ENCODE peak calls at places on chromosomes 12 and 14, in seven cellular contexts. R, Y, X, S, J, W and F are unnamed samples.

GRCh38 chr12:108663324-108664015 is 29.8 kb upstream of the SELPLG start:
- DNase-seq in R (no peak), Y (no peak), S (no peak), W (no peak), X (no peak), J (no peak), F (no peak)

GRCh38 chr12:57844725-57845477 is 1.6 kb downstream of the CTDSP2 start:
- DNase-seq in J (peak; percentile 81), S (peak; percentile 61), Y (peak; percentile 92), X (peak; percentile 73), R (peak; percentile 58), W (peak; percentile 92), F (peak; percentile 68)

GRCh38 chr12:99063182-99063581 is 418.1 kb downstream of the APAF1 start:
- DNase-seq in Y (no peak), S (no peak), W (no peak), X (no peak), R (no peak), J (no peak), F (no peak)

GRCh38 chr12:107762874-107763273 is 1.9 kb upstream of the PRDM4 start:
- DNase-seq in J (no peak), R (no peak), S (no peak), W (no peak), X (no peak), Y (no peak), F (no peak)

GRCh38 chr14:24236689-24237462 is 4.1 kb downstream of the GMPR2 start:
- DNase-seq in X (no peak), J (no peak), Y (no peak), R (no peak), W (no peak), S (no peak), F (no peak)

GRCh38 chr12:109523071-109523470 is 45.6 kb downstream of the UBE3B start:
- DNase-seq in X (no peak), S (no peak), R (no peak), Y (no peak), J (no peak), W (no peak), F (no peak)

GRCh38 chr12:101628669-101629068 is 33.9 kb downstream of the MYBPC1 start:
- DNase-seq in W (no peak), S (no peak), Y (no peak), R (no peak), J (no peak), X (no peak), F (no peak)

GRCh38 chr12:46269429-46270241 is 792 bp upstream of the SLC38A1 start:
- DNase-seq in W (no peak), Y (no peak), R (no peak), J (peak; percentile 12), S (peak; percentile 73), X (no peak), F (peak; percentile 74)

GRCh38 chr12:51891843-51892242 is 3.9 kb downstream of the ANKRD33 start:
- DNase-seq in S (peak; percentile 56), Y (no peak), W (peak; percentile 51), R (no peak), X (no peak), J (no peak), F (no peak)

GRCh38 chr12:2284857-2285256 is 232.1 kb downstream of the CACNA1C start:
- DNase-seq in S (peak; percentile 47), J (peak; percentile 63), R (peak; percentile 66), X (peak; percentile 79), Y (peak; percentile 88), W (peak; percentile 73), F (peak; percentile 61)

GRCh38 chr12:24948452-24948815 is 467 bp downstream of the BCAT1 start:
- DNase-seq in R (no peak), Y (peak; percentile 57), X (peak; percentile 61), S (peak; percentile 48), J (no peak), W (peak; percentile 70), F (peak; percentile 54)

GRCh38 chr14:105168979-105169507 is 467 bp upstream of the JAG2 start:
- DNase-seq in S (no peak), W (no peak), Y (peak; percentile 14), J (no peak), X (no peak), R (no peak), F (peak; percentile 71)

GRCh38 chr12:124764870-124765570 is 98.6 kb downstream of the SCARB1 start:
- DNase-seq in Y (peak; percentile 98), X (peak; percentile 98), J (no peak), S (no peak), R (no peak), W (peak; percentile 97), F (no peak)

GRCh38 chr12:46222642-46223041 is 46.2 kb downstream of the SLC38A1 start:
- DNase-seq in S (no peak), J (no peak), W (no peak), X (no peak), R (no peak), Y (no peak), F (no peak)

GRCh38 chr12:120412421-120412820 is 25.5 kb upstream of the COX6A1 start:
- DNase-seq in X (no peak), S (no peak), Y (peak; percentile 10), R (no peak), W (peak; percentile 18), J (no peak), F (no peak)

GRCh38 chr14:104224516-104225281 is 86.3 kb downstream of the KIF26A start:
- DNase-seq in J (no peak), W (no peak), R (no peak), X (no peak), Y (no peak), S (peak; percentile 62), F (peak; percentile 78)

GRCh38 chr12:111607239-111607638 is 8.1 kb upstream of the ATXN2 start:
- DNase-seq in W (no peak), X (no peak), Y (no peak), R (no peak), S (no peak), J (no peak), F (no peak)

GRCh38 chr14:103113303-103113702 is 10.0 kb upstream of the TNFAIP2 start:
- DNase-seq in X (no peak), W (no peak), R (no peak), Y (no peak), S (no peak), J (no peak), F (no peak)

GRCh38 chr12:1536817-1537216 is 57.6 kb downstream of the FBXL14 start:
- DNase-seq in R (no peak), W (no peak), J (no peak), X (no peak), S (no peak), Y (no peak), F (no peak)

GRCh38 chr12:32159381-32159780 is 52.7 kb downstream of the BICD1 start:
- DNase-seq in W (no peak), Y (no peak), R (no peak), S (no peak), J (no peak), X (no peak), F (no peak)

GRCh38 chr12:108516511-108517275 is 1.6 kb downstream of the FICD start:
- DNase-seq in R (no peak), S (no peak), Y (peak; percentile 14), X (peak; percentile 9), W (peak; percentile 24), J (no peak), F (no peak)

GRCh38 chr14:76837524-76837923 is 11.3 kb downstream of the LRRC74A start:
- DNase-seq in X (no peak), R (no peak), W (no peak), S (no peak), Y (no peak), J (no peak), F (no peak)

GRCh38 chr12:50088577-50089335 is 3.6 kb downstream of the SMARCD1 start:
- DNase-seq in Y (peak; percentile 47), W (peak; percentile 66), S (peak; percentile 76), J (peak; percentile 62), X (peak; percentile 36), R (peak; percentile 68), F (peak; percentile 76)
- TF ChIP-seq CTCF in Y (peak; percentile 84), W (peak; percentile 89), S (peak; percentile 82), J (peak; percentile 72), X (peak; percentile 88), R (peak; percentile 67), F (peak; percentile 67)

GRCh38 chr12:47799357-47799955 is 20.2 kb downstream of the HDAC7 start:
- DNase-seq in Y (peak; percentile 60), R (no peak), J (peak; percentile 68), W (no peak), S (no peak), X (no peak), F (no peak)

GRCh38 chr12:47795121-47795813 is 22.2 kb downstream of the SLC48A1 start:
- DNase-seq in W (no peak), J (no peak), R (no peak), X (no peak), S (no peak), Y (no peak), F (no peak)

GRCh38 chr12:47795814-47796411 is 22.9 kb downstream of the SLC48A1 start:
- DNase-seq in W (no peak), S (no peak), J (no peak), Y (no peak), X (no peak), R (no peak), F (no peak)

GRCh38 chr12:47798481-47798948 is 21.2 kb downstream of the HDAC7 start:
- DNase-seq in X (no peak), S (no peak), J (no peak), Y (no peak), R (no peak), W (no peak), F (no peak)

GRCh38 chr12:47797432-47797831 is 22.3 kb downstream of the HDAC7 start:
- DNase-seq in Y (no peak), S (peak; percentile 84), W (no peak), R (peak; percentile 49), J (no peak), X (no peak), F (peak; percentile 83)
- TF ChIP-seq CTCF in Y (peak; percentile 25), S (peak; percentile 23), W (no peak), R (peak; percentile 54), J (no peak), X (peak; percentile 26), F (peak; percentile 52)

GRCh38 chr12:89782807-89783206 is 74.2 kb upstream of the ATP2B1 start:
- DNase-seq in W (peak; percentile 17), R (no peak), X (no peak), S (no peak), J (no peak), Y (no peak), F (no peak)
- TF ChIP-seq CTCF in W (no peak), R (no peak), X (no peak), S (no peak), J (no peak), Y (no peak), F (no peak)

DNA sequence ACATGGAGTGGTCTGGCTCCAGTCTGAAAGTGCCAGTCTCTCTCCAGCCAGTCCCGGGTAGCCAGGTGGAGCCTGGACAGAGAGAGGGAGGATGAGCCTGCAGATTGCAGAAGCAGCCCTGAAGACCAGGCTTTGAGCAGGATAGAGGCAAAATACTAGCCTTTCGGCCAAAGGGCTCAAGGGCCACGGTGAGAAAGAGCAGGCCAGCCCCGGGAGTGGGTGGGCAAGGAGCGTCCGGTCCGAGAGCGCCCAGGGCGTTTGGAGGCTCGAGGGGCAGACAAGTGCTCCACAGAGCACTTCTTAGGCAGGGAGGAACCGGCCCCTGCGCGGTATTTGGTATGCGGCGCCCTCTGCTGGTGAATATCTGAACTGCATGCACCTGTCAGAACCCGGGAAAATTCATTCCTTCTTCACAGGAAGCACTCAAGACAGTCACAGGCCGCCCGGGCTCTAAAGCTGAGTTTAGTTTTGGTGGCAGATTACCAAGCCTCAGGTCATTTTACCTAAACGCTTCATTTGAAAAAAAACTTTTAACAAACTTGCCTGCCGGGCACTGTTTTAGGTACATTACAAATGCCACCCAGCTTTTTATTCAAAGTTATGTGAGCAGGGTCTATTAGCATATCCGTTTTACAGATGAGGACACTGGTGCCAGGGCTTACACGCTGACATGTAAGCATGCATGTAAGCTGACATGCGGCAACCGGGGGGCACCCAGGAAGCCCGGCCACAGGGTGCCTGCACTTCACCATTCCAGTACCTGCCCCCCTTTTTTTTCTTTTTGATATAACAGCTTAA is 21.0 kb upstream of the PSMC1 start:
- DNase-seq in R (peak; percentile 76), S (peak; percentile 78), Y (peak; percentile 72), X (peak; percentile 42), W (peak; percentile 79), J (peak; percentile 79), F (peak; percentile 84)
- TF ChIP-seq CTCF in R (peak; percentile 93), S (peak; percentile 73), Y (peak; percentile 86), X (peak; percentile 86), W (peak; percentile 91), J (peak; percentile 89), F (peak; percentile 88)